ENCODE peak calls at places on chromosomes 11 and 22, in eight cellular contexts. U, I, F, V, A, B, J and X are unnamed samples. For H3K4me1, the result is how much of the 10 kb centered on the place peaks cover.

GRCh38 chr11:12180257-12181205 is 70.1 kb downstream of the MICAL2 start:
- DNase-seq in B (no peak), I (no peak), V (no peak), J (no peak), F (no peak), U (no peak), A (no peak), X (no peak)

GRCh38 chr22:50184004-50184461 is 1.7 kb upstream of the TRABD start:
- DNase-seq in V (peak), F (peak), J (no peak), B (peak), A (peak), U (peak), I (peak), X (peak)

GRCh38 chr22:37806409-37807338 is 1.1 kb upstream of the GCAT start:
- DNase-seq in F (peak), U (no peak), B (no peak), V (peak), I (peak), J (no peak), A (peak), X (peak)

GRCh38 chr22:38469306-38469781 is 1.4 kb downstream of the KDELR3 start:
- DNase-seq in J (no peak), B (no peak), F (no peak), V (no peak), I (no peak), U (peak), A (no peak), X (no peak)

GRCh38 chr11:74257934-74258553 is 53.4 kb downstream of the P4HA3 start:
- DNase-seq in B (peak), V (peak), F (peak), I (peak), U (no peak), J (no peak), A (peak), X (peak)

GRCh38 chr22:30392661-30393321 is 4.0 kb upstream of the SEC14L2 start:
- DNase-seq in F (no peak), B (no peak), U (no peak), V (no peak), A (no peak), J (no peak), I (peak), X (peak)

GRCh38 chr11:116844722-116845121 is 7.3 kb upstream of the APOA1 start:
- DNase-seq in V (no peak), B (no peak), A (no peak), J (no peak), U (no peak), I (no peak), F (no peak), X (no peak)

GRCh38 chr11:69877235-69877634 is 58.0 kb upstream of the FGF3 start:
- DNase-seq in B (no peak), U (peak), J (no peak), I (no peak), A (no peak), F (no peak), V (no peak), X (no peak)

GRCh38 chr11:124570160-124570559 is 363 bp downstream of the OR8A1 start:
- DNase-seq in V (no peak), U (no peak), A (no peak), I (no peak), F (no peak), J (no peak), B (no peak), X (no peak)

GRCh38 chr11:78655561-78655960 is 80.9 kb upstream of the NARS2 start:
- DNase-seq in V (no peak), U (no peak), A (no peak), B (no peak), F (no peak), J (no peak), I (no peak), X (no peak)

GRCh38 chr22:38451404-38451803 is 3.6 kb downstream of the KCNJ4 start:
- DNase-seq in F (no peak), B (no peak), A (no peak), U (no peak), J (no peak), I (no peak), V (no peak), X (no peak)

GRCh38 chr11:14974021-14974698 is 2.0 kb upstream of the CALCA start:
- DNase-seq in I (no peak), U (no peak), V (no peak), A (no peak), J (no peak), B (no peak), F (peak), X (no peak)

GRCh38 chr11:126113515-126113957 is 50.9 kb upstream of the CDON start:
- DNase-seq in I (peak), B (peak), V (peak), A (peak), J (peak), U (peak), F (peak), X (peak)

GRCh38 chr11:9232482-9232881 is 32.7 kb downstream of the DENND5A start:
- DNase-seq in U (no peak), J (no peak), I (no peak), A (no peak), V (no peak), B (no peak), F (no peak), X (no peak)
- H3K4me1 ChIP-seq in U (under half), J (under half), I (under half), A (under half), V (under half), B (under half), F (under half), X (under half)

DNA sequence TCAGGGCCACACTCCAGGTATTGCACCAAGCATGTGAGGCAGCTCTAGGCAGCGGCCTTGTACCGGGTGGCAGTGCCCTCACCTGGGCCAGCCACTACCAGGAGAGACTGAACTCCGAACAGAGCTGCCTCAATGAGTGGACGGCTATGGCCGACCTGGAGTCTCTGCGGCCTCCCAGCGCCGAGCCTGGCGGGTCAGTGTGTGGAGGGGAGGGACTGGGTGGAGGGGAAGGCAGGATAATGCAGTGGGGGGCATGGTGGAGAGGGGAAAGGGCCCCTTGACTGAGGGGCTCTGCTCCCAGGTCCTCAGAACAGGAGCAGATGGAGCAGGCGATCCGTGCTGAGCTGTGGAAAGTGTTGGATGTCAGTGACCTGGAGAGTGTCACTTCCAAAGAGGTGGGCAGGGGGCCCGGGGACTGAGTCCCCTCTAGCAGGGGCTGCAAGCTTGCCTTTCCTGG is 4.2 kb downstream of the SSH3 start:
- DNase-seq in J (no peak), F (no peak), V (no peak), B (no peak), I (peak), A (no peak), U (peak), X (no peak)
- H3K4me1 ChIP-seq in J (under half), F (under half), V (under half), B (under half), I (under half), A (under half), U (under half), X (under half)

GRCh38 chr11:20031155-20032001 is 128.9 kb downstream of the DBX1 start:
- DNase-seq in U (no peak), B (no peak), J (no peak), I (no peak), V (no peak), F (no peak), A (no peak), X (peak)

GRCh38 chr11:20026629-20027545 is 133.4 kb downstream of the DBX1 start:
- DNase-seq in I (peak), A (peak), F (no peak), B (no peak), J (no peak), U (no peak), V (peak), X (no peak)

GRCh38 chr11:20030472-20030871 is 129.8 kb downstream of the DBX1 start:
- DNase-seq in B (no peak), I (no peak), U (no peak), J (no peak), A (no peak), F (no peak), V (no peak), X (no peak)

GRCh38 chr11:20027546-20028014 is 132.7 kb downstream of the DBX1 start:
- DNase-seq in A (no peak), V (no peak), I (no peak), U (no peak), B (no peak), J (no peak), F (no peak), X (no peak)

GRCh38 chr11:20029193-20029592 is 131.1 kb downstream of the DBX1 start:
- DNase-seq in U (no peak), V (no peak), F (peak), A (no peak), J (no peak), I (no peak), B (no peak), X (no peak)
- H3K4me1 ChIP-seq in U (under half), V (under half), F (half or more), A (under half), J (under half), I (under half), B (under half), X (under half)

DNA sequence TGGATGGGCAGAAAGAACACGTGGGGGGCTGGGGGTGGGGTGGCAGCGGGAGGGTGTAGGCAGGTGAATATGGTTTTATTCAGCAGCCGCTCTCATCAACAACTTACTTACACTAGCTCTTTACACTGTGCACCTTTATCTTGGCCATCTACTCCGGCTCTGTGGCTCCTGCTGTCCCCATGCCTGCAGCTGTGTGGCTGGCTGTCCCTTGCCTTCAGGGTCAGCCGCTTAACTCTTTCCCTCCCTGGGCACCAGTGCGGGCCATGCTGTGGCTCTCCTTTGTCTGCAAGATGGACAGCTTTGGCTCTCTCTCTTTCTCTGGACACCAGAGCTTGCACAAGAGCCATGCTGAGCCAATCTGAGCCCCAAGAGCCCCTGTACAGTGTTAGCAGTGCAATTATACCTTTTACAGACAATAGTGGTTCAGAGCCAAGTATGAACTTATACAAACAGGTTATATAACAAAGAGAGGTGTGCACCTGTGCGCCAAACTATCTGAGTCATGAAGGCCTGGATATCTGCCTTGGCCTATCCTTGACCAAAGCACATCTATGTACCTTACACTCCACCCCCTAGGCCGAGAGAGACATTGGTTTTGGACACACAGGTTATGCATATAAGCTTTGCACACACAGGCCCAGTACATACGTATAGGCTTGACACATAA is 94.3 kb upstream of the CTSC start:
- DNase-seq in J (no peak), B (no peak), A (no peak), U (no peak), V (no peak), F (no peak), I (no peak), X (no peak)
- H3K4me1 ChIP-seq in J (under half), B (under half), A (under half), U (under half), V (under half), F (under half), I (under half), X (under half)

GRCh38 chr11:45091563-45092392 is 54.7 kb upstream of the PRDM11 start:
- DNase-seq in B (no peak), V (peak), U (peak), J (no peak), I (no peak), F (peak), A (no peak), X (no peak)
- H3K4me1 ChIP-seq in B (under half), V (under half), U (under half), J (under half), I (under half), F (under half), A (under half), X (half or more)